ENCODE peak calls at places on chromosome 14, in six cellular contexts. C is HepG2, H is A549, X is endothelial cell of umbilical vein, N is K562, Y is GM12878. L is an unnamed sample.

GRCh38 chr14:31128601-31129526 is 78.7 kb downstream of the HECTD1 start:
- DNase-seq in N (no peak), X (no peak), Y (no peak), C (no peak), H (no peak), L (peak)

GRCh38 chr14:91364524-91365270 is 52.9 kb downstream of the CCDC88C start:
- DNase-seq in Y (no peak), X (no peak), H (no peak), N (peak), C (peak), L (no peak)

GRCh38 chr14:32171469-32171868 is 30.4 kb upstream of the RNU6-7 start:
- DNase-seq in H (no peak), N (no peak), C (no peak), Y (no peak), X (no peak), L (no peak)

GRCh38 chr14:44370727-44371126 is 136.4 kb downstream of the FSCB start:
- DNase-seq in Y (no peak), H (no peak), C (no peak), X (no peak), N (no peak), L (no peak)

GRCh38 chr14:61403411-61403810 is 82.0 kb downstream of the PRKCH start:
- DNase-seq in N (no peak), X (peak), Y (peak), C (no peak), H (no peak), L (no peak)

GRCh38 chr14:55301722-55302121 is 30.5 kb downstream of the FBXO34 start:
- DNase-seq in C (peak), Y (no peak), N (no peak), X (peak), H (peak), L (peak)

GRCh38 chr14:100536721-100537700 is 50.2 kb downstream of the BEGAIN start:
- DNase-seq in X (no peak), C (no peak), H (no peak), N (no peak), Y (no peak), L (no peak)

GRCh38 chr14:60094306-60094897 is 2.7 kb downstream of the PCNX4 start:
- DNase-seq in N (peak), Y (no peak), X (peak), C (peak), H (peak), L (peak)

GRCh38 chr14:35068238-35069012 is 22.4 kb downstream of the FAM177A1 start:
- DNase-seq in H (no peak), X (no peak), C (no peak), N (no peak), Y (no peak), L (peak)

GRCh38 chr14:81137316-81137715 is 83.4 kb downstream of the GTF2A1 start:
- DNase-seq in N (no peak), Y (no peak), H (peak), C (no peak), X (no peak), L (no peak)

GRCh38 chr14:39562175-39562574 is 129.9 kb upstream of the FBXO33 start:
- DNase-seq in N (no peak), H (no peak), Y (no peak), C (no peak), X (no peak), L (no peak)
- TF ChIP-seq MYC in N (no peak), H (no peak), Y (no peak), C (no peak), X (no peak), L (no peak)

GRCh38 chr14:36518586-36519430 is 1.2 kb downstream of the NKX2-1 start:
- DNase-seq in N (no peak), Y (no peak), H (no peak), C (no peak), X (no peak), L (no peak)

GRCh38 chr14:36518031-36518585 is 1.9 kb downstream of the NKX2-1 start:
- DNase-seq in H (no peak), C (no peak), N (no peak), Y (no peak), X (no peak), L (no peak)

GRCh38 chr14:36520601-36521525 is 831 bp upstream of the NKX2-1 start:
- DNase-seq in Y (no peak), C (peak), X (peak), N (peak), H (peak), L (peak)

GRCh38 chr14:36521598-36522345 is 1.7 kb upstream of the NKX2-1 start:
- DNase-seq in Y (no peak), N (no peak), X (no peak), H (no peak), C (no peak), L (no peak)

DNA sequence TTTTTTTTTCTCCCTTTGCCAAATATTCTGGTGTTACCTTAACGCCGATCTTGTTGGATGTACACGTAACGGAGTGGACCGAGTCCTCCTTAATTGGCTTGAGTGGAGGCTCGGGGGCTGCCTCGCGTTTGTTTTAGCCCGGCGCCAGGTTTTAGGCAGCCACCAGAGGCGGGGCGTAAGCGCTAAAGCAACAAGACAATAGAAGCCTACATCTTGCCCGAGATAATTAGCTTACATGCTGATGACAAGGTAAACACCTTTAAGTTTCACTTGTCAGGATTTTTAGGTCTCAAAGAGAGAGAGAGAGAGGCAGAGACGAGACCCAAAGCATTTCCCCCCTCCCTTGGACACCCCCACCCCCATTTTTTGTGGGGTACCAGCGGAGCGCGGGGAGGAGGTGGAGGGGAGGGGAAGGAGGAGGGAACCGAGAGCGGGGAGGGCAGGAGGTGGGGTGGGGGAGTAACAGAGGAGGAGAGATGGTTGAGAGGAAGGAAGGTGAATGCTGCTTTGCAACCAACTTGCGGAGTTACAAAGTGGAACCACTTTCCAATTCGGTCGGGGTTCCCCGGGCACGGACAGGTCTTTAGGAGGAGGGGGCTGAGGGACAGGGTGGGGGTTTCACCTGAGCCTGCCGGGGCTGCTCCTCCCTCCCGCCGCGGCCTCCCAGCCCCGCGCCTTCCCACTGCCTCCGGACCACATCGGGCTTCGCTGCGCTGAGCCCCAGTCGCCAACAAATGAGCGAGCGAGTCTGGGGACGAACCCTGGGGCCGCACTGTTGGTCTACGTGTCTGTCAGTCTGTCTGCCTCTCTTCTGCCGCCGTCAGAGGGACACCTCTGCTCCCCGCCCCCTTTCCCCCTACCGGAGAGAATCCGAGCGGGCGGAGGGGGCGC is at the start of gene NKX2-1:
- DNase-seq in H (peak), C (no peak), Y (no peak), N (no peak), X (no peak), L (peak)
- H3K4me3 ChIP-seq in H (peak), C (no peak), Y (no peak), N (no peak), X (no peak), L (no peak)

GRCh38 chr14:68143341-68143807 is 323.8 kb downstream of the RAD51B start:
- DNase-seq in H (peak), N (no peak), C (no peak), Y (no peak), X (peak), L (no peak)
- TF ChIP-seq MYC in H (no peak), N (no peak), C (no peak), Y (no peak), X (no peak), L (no peak)

GRCh38 chr14:24310387-24310665 is 386 bp downstream of the LTB4R2 start:
- DNase-seq in C (no peak), Y (no peak), H (no peak), N (no peak), X (no peak), L (no peak)
- H3K4me3 ChIP-seq in C (no peak), Y (peak), H (no peak), N (no peak), X (no peak), L (peak)

GRCh38 chr14:28831126-28831525 is 64.5 kb downstream of the FOXG1 start:
- DNase-seq in X (no peak), H (no peak), N (no peak), C (no peak), Y (peak), L (no peak)
- TF ChIP-seq MYC in X (no peak), H (no peak), N (no peak), C (no peak), Y (no peak), L (no peak)

L was measured in NB4.